ENCODE peak calls at places on chromosome 9, in eight cellular contexts. A, X, K, Z, U, R, N and F are unnamed samples. For H3K36me3, the result is how much of the 10 kb centered on the place peaks cover.

GRCh38 chr9:91771027-91771426 is 179.0 kb downstream of the ROR2 start:
- DNase-seq in K (peak), X (peak), N (no peak), U (peak), A (no peak), R (peak), Z (peak), F (peak)

GRCh38 chr9:93603906-93604326 is 27.5 kb downstream of the PHF2 start:
- DNase-seq in A (no peak), K (no peak), Z (peak), R (no peak), N (no peak), U (no peak), X (no peak), F (no peak)

GRCh38 chr9:2132484-2133082 is 117.4 kb downstream of the SMARCA2 start:
- DNase-seq in Z (no peak), K (no peak), U (peak), X (no peak), R (no peak), A (no peak), N (no peak), F (peak)

GRCh38 chr9:127172066-127172707 is 49.8 kb upstream of the ANGPTL2 start:
- DNase-seq in A (no peak), R (peak), U (no peak), K (no peak), X (peak), Z (no peak), N (no peak), F (no peak)

GRCh38 chr9:3059781-3060468 is 216.0 kb upstream of the PUM3 start:
- DNase-seq in Z (no peak), X (no peak), U (no peak), N (no peak), A (no peak), K (no peak), R (no peak), F (peak)

GRCh38 chr9:84670106-84670800 is 724 bp downstream of the NTRK2 start:
- DNase-seq in U (peak), R (no peak), N (no peak), K (no peak), A (peak), X (peak), Z (no peak), F (no peak)

GRCh38 chr9:6759114-6759977 is 1.6 kb downstream of the KDM4C start:
- DNase-seq in X (no peak), R (no peak), N (peak), K (no peak), U (peak), Z (no peak), A (no peak), F (peak)

GRCh38 chr9:36154213-36154952 is 14.8 kb upstream of the CCIN start:
- DNase-seq in Z (peak), N (no peak), A (peak), K (peak), R (peak), X (peak), U (peak), F (no peak)

GRCh38 chr9:89494199-89494598 is 3.7 kb downstream of the SEMA4D start:
- DNase-seq in Z (no peak), N (no peak), K (no peak), U (no peak), A (no peak), R (no peak), X (no peak), F (no peak)

GRCh38 chr9:82412586-82412985 is 424.0 kb downstream of the SPATA31D1 start:
- DNase-seq in Z (no peak), U (no peak), R (no peak), A (no peak), N (no peak), X (no peak), K (no peak), F (peak)

GRCh38 chr9:80496901-80497565 is 925.3 kb downstream of the TLE4 start:
- DNase-seq in U (no peak), K (no peak), R (no peak), X (no peak), N (no peak), Z (no peak), A (no peak), F (no peak)

GRCh38 chr9:33140406-33141360 is 26.5 kb downstream of the B4GALT1 start:
- DNase-seq in A (peak), Z (no peak), N (no peak), R (peak), X (no peak), U (no peak), K (no peak), F (no peak)

GRCh38 chr9:109313351-109313750 is 7.5 kb downstream of the EPB41L4B start:
- DNase-seq in U (no peak), N (no peak), A (no peak), R (no peak), K (no peak), Z (no peak), X (no peak), F (no peak)

GRCh38 chr9:126777733-126778132 is 27.1 kb upstream of the ZBTB43 start:
- DNase-seq in Z (no peak), A (no peak), K (no peak), X (no peak), R (no peak), U (no peak), N (no peak), F (no peak)

GRCh38 chr9:82682431-82682830 is 380.5 kb downstream of the RASEF start:
- DNase-seq in K (no peak), U (no peak), R (no peak), Z (no peak), N (no peak), X (no peak), A (no peak), F (no peak)

GRCh38 chr9:70421272-70422180 is 7.1 kb upstream of the KLF9 start:
- DNase-seq in N (peak), X (peak), R (peak), K (no peak), Z (peak), A (peak), U (peak), F (no peak)

GRCh38 chr9:9791621-9792020 is 821.2 kb downstream of the PTPRD start:
- DNase-seq in R (no peak), K (no peak), N (no peak), Z (no peak), X (no peak), U (peak), A (no peak), F (peak)

GRCh38 chr9:114263853-114264510 is 58.9 kb upstream of the ORM1 start:
- DNase-seq in X (no peak), R (no peak), Z (no peak), U (no peak), N (no peak), K (no peak), A (no peak), F (no peak)
- TF ChIP-seq CTCF in X (no peak), R (peak), Z (no peak), U (peak), N (no peak), K (no peak), A (peak), F (no peak)

GRCh38 chr9:133538176-133538575 is 3.7 kb downstream of the ADAMTSL2 start:
- DNase-seq in N (no peak), R (no peak), Z (no peak), U (no peak), A (no peak), X (no peak), K (no peak), F (peak)

GRCh38 chr9:133540336-133541025 is 6.0 kb downstream of the ADAMTSL2 start:
- DNase-seq in N (no peak), K (no peak), R (no peak), U (no peak), Z (no peak), A (no peak), X (no peak), F (no peak)

GRCh38 chr9:133537257-133537656 is 2.8 kb downstream of the ADAMTSL2 start:
- DNase-seq in Z (no peak), U (no peak), A (no peak), K (no peak), X (no peak), N (no peak), R (no peak), F (no peak)

GRCh38 chr9:133538851-133539250 is 4.3 kb downstream of the ADAMTSL2 start:
- DNase-seq in R (no peak), N (no peak), Z (no peak), K (no peak), A (no peak), X (no peak), U (no peak), F (no peak)

GRCh38 chr9:133539434-133539833 is 4.9 kb downstream of the ADAMTSL2 start:
- DNase-seq in U (peak), R (no peak), K (no peak), X (no peak), N (no peak), A (no peak), Z (peak), F (no peak)
- H3K4me3 ChIP-seq in U (no peak), R (peak), K (no peak), X (no peak), N (no peak), A (no peak), Z (peak), F (no peak)

GRCh38 chr9:95076696-95077052 is 240.8 kb downstream of the FANCC start:
- DNase-seq in Z (no peak), X (no peak), K (no peak), U (no peak), A (no peak), N (no peak), R (no peak), F (no peak)
- H3K36me3 ChIP-seq in Z (under half), X (under half), K (under half), U (under half), A (under half), N (under half), R (under half), F (under half)

DNA sequence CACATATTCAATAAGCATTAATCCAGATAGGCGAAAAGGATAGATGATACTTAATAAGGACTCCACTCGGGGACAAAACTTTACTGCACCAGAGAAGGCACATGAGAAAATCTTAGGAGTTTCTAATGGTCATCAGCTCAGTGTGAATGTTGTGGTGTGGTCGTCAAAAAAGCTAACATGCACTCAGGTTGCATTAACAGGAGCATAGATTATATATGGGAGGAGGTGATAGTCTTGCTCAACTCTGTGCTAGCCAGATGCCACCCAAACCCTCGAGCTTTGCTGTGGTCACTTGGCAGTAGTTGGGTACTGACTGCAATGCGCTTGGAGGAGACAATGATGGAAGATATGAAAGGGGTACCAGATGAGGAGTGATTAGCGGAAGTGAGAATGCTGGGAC is 8.6 kb upstream of the COL27A1 start:
- DNase-seq in U (no peak), A (no peak), X (no peak), K (no peak), N (no peak), R (no peak), Z (no peak), F (no peak)
- TF ChIP-seq CTCF in U (no peak), A (no peak), X (no peak), K (no peak), N (no peak), R (no peak), Z (no peak), F (no peak)

DNA sequence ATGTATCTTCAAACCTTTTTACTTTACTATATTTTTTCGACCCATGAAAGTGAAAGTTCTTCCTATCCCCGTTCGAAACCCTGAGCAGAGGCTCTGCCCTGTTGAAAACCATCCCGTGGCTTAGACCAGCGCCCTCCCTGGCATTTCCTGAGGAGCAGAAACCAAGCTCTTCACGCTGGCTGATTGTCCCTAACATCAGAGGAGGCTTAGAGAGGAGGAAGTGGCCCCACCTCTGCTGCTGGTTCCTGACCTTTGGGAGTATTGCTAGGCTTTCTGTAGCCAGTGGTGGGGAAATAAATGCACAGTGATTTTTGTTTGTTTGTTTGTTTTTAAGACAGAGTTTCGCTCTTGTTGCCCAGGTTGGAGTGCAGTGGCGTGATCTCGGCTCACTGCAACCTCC is 4.2 kb upstream of the PTGES start:
- DNase-seq in A (no peak), Z (no peak), R (no peak), X (no peak), K (no peak), N (no peak), U (no peak), F (no peak)
- H3K4me3 ChIP-seq in A (no peak), Z (no peak), R (no peak), X (no peak), K (no peak), N (no peak), U (no peak), F (no peak)

GRCh38 chr9:90555351-90556057 is 87.1 kb downstream of the DIRAS2 start:
- DNase-seq in A (no peak), U (no peak), X (no peak), N (no peak), Z (no peak), K (no peak), R (no peak), F (no peak)

GRCh38 chr9:90556897-90557296 is 85.7 kb downstream of the DIRAS2 start:
- DNase-seq in U (no peak), Z (no peak), N (no peak), X (no peak), K (no peak), A (no peak), R (no peak), F (peak)

GRCh38 chr9:90547896-90548295 is 94.7 kb downstream of the DIRAS2 start:
- DNase-seq in K (no peak), X (no peak), Z (no peak), N (no peak), A (no peak), U (no peak), R (no peak), F (peak)

DNA sequence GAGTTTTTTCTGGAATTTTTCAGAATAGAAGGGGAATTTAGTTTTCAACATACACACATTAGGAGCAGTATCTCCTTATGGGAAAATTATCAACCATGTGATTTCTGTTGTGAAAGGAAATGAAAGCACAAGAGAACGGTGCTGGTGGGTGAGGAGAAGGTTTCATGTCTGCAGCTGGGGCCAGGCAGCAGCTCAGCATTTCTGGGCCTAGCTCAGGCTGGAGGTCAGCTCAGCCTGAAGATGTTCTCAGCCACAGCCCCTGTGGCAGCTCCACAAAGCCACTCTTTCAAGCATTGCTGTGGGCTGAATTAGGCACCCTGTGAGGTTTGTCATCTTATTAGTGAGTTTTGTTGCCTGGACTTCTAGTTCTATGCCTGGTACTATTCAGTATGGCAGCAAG is 90.3 kb downstream of the DIRAS2 start:
- DNase-seq in A (no peak), K (no peak), X (no peak), R (no peak), U (no peak), N (no peak), Z (no peak), F (no peak)
- H3K36me3 ChIP-seq in A (under half), K (under half), X (under half), R (under half), U (under half), N (under half), Z (under half), F (under half)

GRCh38 chr9:16371306-16371705 is 499.2 kb downstream of the BNC2 start:
- DNase-seq in X (no peak), A (no peak), Z (no peak), U (no peak), K (no peak), N (no peak), R (no peak), F (no peak)
- TF ChIP-seq CTCF in X (no peak), A (no peak), Z (no peak), U (no peak), K (no peak), N (no peak), R (no peak), F (no peak)

GRCh38 chr9:130662927-130663257 is 1.5 kb upstream of the PRDM12 start:
- DNase-seq in K (no peak), N (no peak), R (no peak), U (no peak), A (no peak), X (no peak), Z (no peak), F (no peak)
- H3K4me3 ChIP-seq in K (no peak), N (no peak), R (peak), U (no peak), A (no peak), X (no peak), Z (no peak), F (no peak)

GRCh38 chr9:136833381-136834142 is 8.7 kb upstream of the AJM1 start:
- DNase-seq in K (no peak), R (no peak), X (no peak), U (no peak), N (no peak), A (no peak), Z (no peak), F (no peak)
- H3K36me3 ChIP-seq in K (half or more), R (under half), X (under half), U (under half), N (under half), A (half or more), Z (under half), F (under half)

GRCh38 chr9:116361558-116361957 is 208.0 kb downstream of the PAPPA start:
- DNase-seq in R (no peak), A (no peak), Z (no peak), K (no peak), X (no peak), U (no peak), N (no peak), F (no peak)
- TF ChIP-seq CTCF in R (no peak), A (no peak), Z (no peak), K (no peak), X (no peak), U (no peak), N (no peak), F (no peak)